ENCODE peak calls at places on chromosome 11, in six cellular contexts. P is RWPE2, F is Panc1, R is pancreas, I is psoas muscle, X is right lobe of liver. N is an unnamed sample.

GRCh38 chr11:6632116-6633073 is 13.2 kb upstream of the TPP1 start:
- ATAC-seq in R (no peak), F (no peak), P (no peak), X (no peak), I (no peak), N (no peak)

GRCh38 chr11:83990160-83990733 is 704.1 kb upstream of the CCDC90B start:
- ATAC-seq in R (peak; percentile 59), I (no peak), X (no peak), P (no peak), F (no peak), N (peak; percentile 60)

GRCh38 chr11:68383976-68384501 is 71.6 kb downstream of the LRP5 start:
- ATAC-seq in I (peak; percentile 64), R (peak; percentile 52), P (no peak), X (no peak), F (no peak), N (peak; percentile 24)

GRCh38 chr11:57512646-57513445 is 2.7 kb downstream of the SLC43A1 start:
- ATAC-seq in P (no peak), X (no peak), R (no peak), F (no peak), I (no peak), N (no peak)

GRCh38 chr11:123704341-123704740 is 37.1 kb downstream of the ZNF202 start:
- ATAC-seq in F (no peak), X (no peak), I (no peak), R (no peak), P (no peak), N (no peak)

GRCh38 chr11:15745266-15745665 is 611.1 kb downstream of the SOX6 start:
- ATAC-seq in P (peak; percentile 61), F (no peak), I (no peak), R (no peak), X (no peak), N (no peak)

GRCh38 chr11:37088573-37088910 is 490.5 kb upstream of the RAG2 start:
- ATAC-seq in R (no peak), F (no peak), X (no peak), I (no peak), P (no peak), N (no peak)

GRCh38 chr11:121841487-121842167 is 274.4 kb downstream of the BLID start:
- ATAC-seq in X (no peak), F (no peak), I (no peak), R (no peak), P (no peak), N (no peak)

GRCh38 chr11:19398772-19399542 is 158.2 kb upstream of the E2F8 start:
- ATAC-seq in F (no peak), R (peak; percentile 81), X (peak; percentile 66), P (peak; percentile 72), I (peak; percentile 31), N (peak; percentile 81)

GRCh38 chr11:1359556-1359955 is 30.2 kb upstream of the BRSK2 start:
- ATAC-seq in X (no peak), R (no peak), F (no peak), I (no peak), P (no peak), N (no peak)

GRCh38 chr11:76744186-76745058 is 38.7 kb upstream of the TSKU start:
- ATAC-seq in X (peak; percentile 68), I (no peak), R (peak; percentile 70), P (no peak), F (peak; percentile 51), N (peak; percentile 68)
- H3K27ac ChIP-seq in X (no peak overlapping the region), I (no peak overlapping the region), R (no peak overlapping the region), P (no peak overlapping the region), F (no peak overlapping the region), N (no peak overlapping the region)

GRCh38 chr11:66012371-66012945 is 650 bp downstream of the CST6 start:
- ATAC-seq in R (no peak), F (no peak), P (no peak), I (no peak), X (no peak), N (no peak)

GRCh38 chr11:66013762-66014100 is 1.9 kb downstream of the CST6 start:
- ATAC-seq in P (no peak), R (no peak), F (no peak), I (no peak), X (no peak), N (no peak)

GRCh38 chr11:66011785-66012303 is at the start of gene CST6:
- ATAC-seq in R (peak; percentile 28), X (no peak), P (no peak), F (no peak), I (no peak), N (peak; percentile 11)

GRCh38 chr11:66012946-66013761 is 1.3 kb downstream of the CST6 start:
- ATAC-seq in P (peak; percentile 8), R (peak; percentile 31), I (no peak), F (no peak), X (no peak), N (no peak)

DNA sequence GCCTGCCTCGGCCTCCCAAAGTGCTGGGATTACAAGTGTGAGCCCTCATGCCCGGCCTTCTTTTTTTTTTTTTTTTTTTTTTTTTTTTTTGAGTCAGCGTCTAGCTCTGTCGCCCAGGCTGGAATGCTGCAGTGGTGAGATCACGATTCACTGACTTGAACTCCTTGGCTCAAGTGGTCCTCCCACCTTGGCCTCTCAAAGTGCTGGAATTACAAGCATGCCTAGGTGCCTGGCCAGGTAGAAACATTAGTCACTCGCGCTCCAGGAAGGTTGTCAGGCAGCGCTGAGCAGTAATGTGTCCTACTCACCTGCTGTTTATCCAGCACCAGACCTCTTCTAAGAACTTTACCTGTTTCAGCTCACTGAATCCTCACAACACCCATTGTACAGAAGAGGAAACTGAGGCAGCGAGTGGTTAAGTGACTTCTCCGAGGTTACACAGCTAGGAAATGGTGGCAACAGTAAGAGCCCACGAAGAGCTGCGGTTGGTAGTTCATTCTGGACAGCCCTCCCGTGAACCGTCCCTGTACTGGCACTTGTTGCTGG is 496 bp upstream of the CST6 start:
- ATAC-seq in X (no peak), P (peak; percentile 85), R (peak; percentile 83), F (no peak), I (no peak), N (no peak)
- H3K4me3 ChIP-seq in X (no peak overlapping the region), P (no peak overlapping the region), R (no peak overlapping the region), F (no peak overlapping the region), I (peak overlapping the region; percentile 49), N (no peak overlapping the region)

GRCh38 chr11:18229501-18229900 is 7.1 kb downstream of the SAA4 start:
- ATAC-seq in X (no peak), R (no peak), F (no peak), I (no peak), P (no peak), N (no peak)
- H3K27ac ChIP-seq in X (no peak overlapping the region), R (no peak overlapping the region), F (no peak overlapping the region), I (no peak overlapping the region), P (no peak overlapping the region), N (no peak overlapping the region)

GRCh38 chr11:46827995-46828394 is 18.1 kb downstream of the CKAP5 start:
- ATAC-seq in X (no peak), I (no peak), P (no peak), F (no peak), R (no peak), N (no peak)

DNA sequence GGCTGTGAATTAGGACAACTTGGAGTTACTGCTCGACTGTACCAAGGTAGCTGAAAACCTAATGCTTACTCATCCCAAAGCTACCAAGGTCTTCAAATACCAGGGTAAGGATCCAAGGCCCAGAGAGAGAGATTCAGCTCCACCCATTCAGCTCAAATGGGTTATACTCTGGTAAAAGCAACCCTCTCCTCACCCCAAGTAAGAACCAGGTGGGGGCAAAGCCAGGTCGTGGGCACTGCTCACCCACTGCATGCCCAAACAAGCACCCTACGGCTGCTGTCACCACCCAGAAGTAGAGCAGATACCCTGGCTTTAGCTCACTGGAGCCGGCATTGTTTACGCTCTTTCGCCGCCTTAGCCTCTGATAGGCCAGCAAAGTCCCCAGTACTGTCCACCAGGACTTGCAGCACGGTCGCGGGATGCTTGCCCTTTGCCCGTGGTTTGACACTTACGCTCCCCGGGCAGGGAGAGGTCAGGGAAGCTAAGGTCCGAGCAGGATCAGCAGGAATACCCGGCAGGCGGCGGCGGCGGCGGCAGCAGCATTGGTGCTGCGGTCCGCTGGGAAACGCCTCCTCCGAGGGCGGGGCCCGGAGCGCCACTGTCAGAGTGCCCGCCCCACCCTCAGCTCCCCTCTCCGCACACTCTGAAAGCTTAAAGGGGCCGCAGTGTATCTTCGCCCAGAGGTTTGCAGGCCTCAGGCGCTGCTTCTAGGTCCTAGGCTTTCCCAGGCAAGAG is 19.6 kb downstream of the CKAP5 start:
- ATAC-seq in P (peak; percentile 98), F (peak; percentile 99), I (peak; percentile 98), R (peak; percentile 99), X (peak; percentile 99), N (peak; percentile 99)
- H3K4me3 ChIP-seq in P (peak overlapping the region; percentile 30), F (peak overlapping the region; percentile 45), I (peak overlapping the region; percentile 80), R (peak overlapping the region; percentile 35), X (peak overlapping the region; percentile 32), N (peak overlapping the region; percentile 38)

GRCh38 chr11:17314232-17314547 is 37.4 kb upstream of the NCR3LG1 start:
- ATAC-seq in X (no peak), P (peak; percentile 96), I (no peak), F (no peak), R (peak; percentile 62), N (no peak)
- H3K27ac ChIP-seq in X (no peak overlapping the region), P (peak overlapping the region; percentile 89), I (no peak overlapping the region), F (no peak overlapping the region), R (no peak overlapping the region), N (no peak overlapping the region)

DNA sequence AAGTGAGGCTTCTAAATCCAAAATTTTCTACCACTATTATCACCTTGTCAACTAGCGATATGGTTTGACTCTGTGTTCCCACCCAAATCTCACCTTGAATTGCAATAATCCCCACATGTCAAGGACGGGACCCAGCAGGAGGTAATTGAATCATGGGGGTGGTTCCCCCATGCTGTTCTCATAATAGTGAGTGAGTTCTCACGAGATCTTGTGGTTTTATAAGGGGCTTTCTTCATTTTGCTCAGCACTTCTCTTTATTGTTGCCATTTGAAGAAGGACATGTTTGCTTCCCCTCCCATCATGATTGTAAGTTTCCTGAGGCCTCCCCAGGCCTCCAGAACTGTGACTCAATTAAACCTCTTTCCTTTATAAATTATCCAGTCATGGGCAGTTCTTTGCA is 73.5 kb upstream of the ZC3H12C start:
- ATAC-seq in P (no peak), R (no peak), I (no peak), F (no peak), X (no peak), N (no peak)
- H3K4me3 ChIP-seq in P (no peak overlapping the region), R (no peak overlapping the region), I (no peak overlapping the region), F (no peak overlapping the region), X (no peak overlapping the region), N (no peak overlapping the region)